ENCODE peak calls at places on chromosome 1, in six cellular contexts. B is mucosa of descending colon, V is T-helper 9 cell, P is endothelial cell, U is stromal cell of bone marrow, F is caudate nucleus. I is an unnamed sample.

GRCh38 chr1:188169971-188170370 is 1341.2 kb downstream of the PLA2G4A start:
- DNase-seq in B (no peak), V (no peak), P (no peak), U (no peak), F (no peak), I (no peak)

GRCh38 chr1:74811421-74812179 is 78.6 kb downstream of the TYW3 start:
- DNase-seq in B (no peak), V (no peak), P (no peak), U (no peak), F (no peak), I (no peak)

GRCh38 chr1:66256629-66257575 is 277.1 kb upstream of the SGIP1 start:
- DNase-seq in B (no peak), V (no peak), P (no peak), U (no peak), F (no peak), I (no peak)

GRCh38 chr1:53121319-53122172 is 20.9 kb downstream of the SLC1A7 start:
- DNase-seq in B (peak), V (no peak), P (no peak), U (peak), F (no peak), I (peak)

GRCh38 chr1:159946242-159947187 is 1.1 kb upstream of the IGSF9 start:
- DNase-seq in B (no peak), V (no peak), P (no peak), U (no peak), F (no peak), I (no peak)

GRCh38 chr1:78255378-78255777 is 209.6 kb downstream of the GIPC2 start:
- DNase-seq in B (no peak), V (no peak), P (no peak), U (peak), F (no peak), I (no peak)

GRCh38 chr1:1510912-1511532 is 940 bp upstream of the ATAD3A start:
- DNase-seq in B (no peak), V (no peak), P (no peak), U (no peak), F (no peak), I (peak)

GRCh38 chr1:23485002-23485332 is 988 bp upstream of the ASAP3 start:
- DNase-seq in B (no peak), V (no peak), P (no peak), U (no peak), F (no peak), I (no peak)

GRCh38 chr1:87688136-87688535 is 359.5 kb downstream of the LMO4 start:
- DNase-seq in B (no peak), V (no peak), P (no peak), U (no peak), F (no peak), I (no peak)

GRCh38 chr1:61083014-61083798 is 845 bp downstream of the NFIA start:
- DNase-seq in B (peak), V (peak), P (peak), U (no peak), F (no peak), I (peak)

GRCh38 chr1:42966688-42967609 is 8.3 kb upstream of the SLC2A1 start:
- DNase-seq in B (peak), V (no peak), P (no peak), U (peak), F (no peak), I (peak)

GRCh38 chr1:100584761-100585745 is 47.1 kb downstream of the GPR88 start:
- DNase-seq in B (no peak), V (no peak), P (no peak), U (no peak), F (no peak), I (peak)